ENCODE peak calls at places on chromosomes 2 and 18, in four cellular contexts. One of them, this sample, is unnamed.

GRCh38 chr2:88832256-88832991 is 141.0 kb downstream of the RPIA start:
- DNase-seq in tibial artery: no peak
- DNase-seq in type B pancreatic cell: no peak
- DNase-seq in MCF 10A: no peak
- DNase-seq in this sample: no peak

GRCh38 chr18:63206433-63207153 is 113.0 kb downstream of the BCL2 start:
- DNase-seq in MCF 10A: no peak
- DNase-seq in tibial artery: no peak
- DNase-seq in type B pancreatic cell: no peak
- DNase-seq in this sample: no peak

GRCh38 chr2:75466708-75467311 is 93.9 kb downstream of the EVA1A start:
- DNase-seq in tibial artery: no peak
- DNase-seq in type B pancreatic cell: no peak
- DNase-seq in MCF 10A: peak
- DNase-seq in this sample: no peak

GRCh38 chr18:25463726-25464125 is 111.8 kb upstream of the ZNF521 start:
- DNase-seq in type B pancreatic cell: no peak
- DNase-seq in MCF 10A: no peak
- DNase-seq in tibial artery: no peak
- DNase-seq in this sample: no peak

GRCh38 chr2:189276277-189276676 is 96.7 kb upstream of the COL5A2 start:
- DNase-seq in type B pancreatic cell: no peak
- DNase-seq in MCF 10A: peak
- DNase-seq in tibial artery: no peak
- DNase-seq in this sample: no peak

GRCh38 chr2:1482981-1483380 is 69.7 kb downstream of the TPO start:
- DNase-seq in type B pancreatic cell: no peak
- DNase-seq in MCF 10A: no peak
- DNase-seq in tibial artery: no peak
- DNase-seq in this sample: no peak

GRCh38 chr2:237432484-237433092 is 18.6 kb upstream of the COL6A3 start:
- DNase-seq in MCF 10A: peak
- DNase-seq in tibial artery: no peak
- DNase-seq in type B pancreatic cell: no peak
- DNase-seq in this sample: peak

GRCh38 chr2:195818521-195818920 is 161.5 kb downstream of the SLC39A10 start:
- DNase-seq in MCF 10A: no peak
- DNase-seq in type B pancreatic cell: no peak
- DNase-seq in tibial artery: no peak
- DNase-seq in this sample: no peak

GRCh38 chr18:58359226-58360019 is 269.5 kb downstream of the ALPK2 start:
- DNase-seq in type B pancreatic cell: no peak
- DNase-seq in tibial artery: no peak
- DNase-seq in MCF 10A: peak
- DNase-seq in this sample: no peak

GRCh38 chr2:218193716-218194115 is 23.3 kb upstream of the ARPC2 start:
- DNase-seq in tibial artery: no peak
- DNase-seq in MCF 10A: no peak
- DNase-seq in type B pancreatic cell: no peak
- DNase-seq in this sample: no peak

GRCh38 chr2:156803243-156803642 is 367.1 kb downstream of the GPD2 start:
- DNase-seq in MCF 10A: no peak
- DNase-seq in tibial artery: no peak
- DNase-seq in type B pancreatic cell: no peak
- DNase-seq in this sample: no peak

GRCh38 chr2:69168144-69168813 is 155.3 kb downstream of the ANTXR1 start:
- DNase-seq in type B pancreatic cell: no peak
- DNase-seq in MCF 10A: no peak
- DNase-seq in tibial artery: no peak
- DNase-seq in this sample: no peak

GRCh38 chr2:44388877-44389276 is 27.1 kb downstream of the CAMKMT start:
- DNase-seq in MCF 10A: no peak
- DNase-seq in type B pancreatic cell: no peak
- DNase-seq in tibial artery: no peak
- DNase-seq in this sample: no peak

GRCh38 chr2:44392338-44392943 is 30.7 kb downstream of the CAMKMT start:
- DNase-seq in type B pancreatic cell: no peak
- DNase-seq in MCF 10A: peak
- DNase-seq in tibial artery: peak
- DNase-seq in this sample: no peak

DNA sequence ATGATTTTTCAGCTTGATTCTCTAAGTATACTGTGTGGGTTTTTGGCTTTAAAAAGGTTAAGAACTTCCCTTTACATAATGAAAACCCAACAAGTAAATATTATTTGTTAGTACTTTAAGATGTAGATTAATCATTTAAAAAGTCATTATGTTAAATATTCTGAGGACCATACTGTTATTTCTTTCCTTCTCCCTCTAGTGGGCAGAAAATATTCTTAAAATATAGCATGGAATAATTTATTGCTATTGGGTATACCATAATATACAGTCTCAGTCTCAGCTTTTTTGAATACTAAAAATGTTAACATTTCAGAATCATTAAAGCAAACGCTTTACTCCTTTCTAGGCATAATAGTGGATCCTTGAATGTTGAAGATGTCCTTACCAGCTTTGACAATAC is 28.1 kb downstream of the CAMKMT start:
- DNase-seq in MCF 10A: no peak
- DNase-seq in type B pancreatic cell: no peak
- DNase-seq in tibial artery: no peak
- DNase-seq in this sample: no peak
- TF ChIP-seq CTCF in MCF 10A: no peak
- TF ChIP-seq CTCF in type B pancreatic cell: peak
- TF ChIP-seq CTCF in tibial artery: no peak
- TF ChIP-seq CTCF in this sample: peak

GRCh38 chr2:128751751-128752150 is 433.1 kb upstream of the HS6ST1 start:
- DNase-seq in tibial artery: no peak
- DNase-seq in type B pancreatic cell: no peak
- DNase-seq in MCF 10A: no peak
- DNase-seq in this sample: no peak
- TF ChIP-seq CTCF in tibial artery: no peak
- TF ChIP-seq CTCF in type B pancreatic cell: no peak
- TF ChIP-seq CTCF in MCF 10A: no peak
- TF ChIP-seq CTCF in this sample: no peak

GRCh38 chr2:150156415-150156814 is 331.1 kb downstream of the RND3 start:
- DNase-seq in tibial artery: no peak
- DNase-seq in type B pancreatic cell: no peak
- DNase-seq in MCF 10A: no peak
- DNase-seq in this sample: no peak

GRCh38 chr2:150153646-150154307 is 333.7 kb downstream of the RND3 start:
- DNase-seq in tibial artery: no peak
- DNase-seq in type B pancreatic cell: no peak
- DNase-seq in MCF 10A: no peak
- DNase-seq in this sample: no peak

GRCh38 chr2:150154308-150154797 is 333.1 kb downstream of the RND3 start:
- DNase-seq in type B pancreatic cell: no peak
- DNase-seq in MCF 10A: no peak
- DNase-seq in tibial artery: no peak
- DNase-seq in this sample: no peak

GRCh38 chr2:150159300-150159699 is 328.2 kb downstream of the RND3 start:
- DNase-seq in tibial artery: no peak
- DNase-seq in MCF 10A: no peak
- DNase-seq in type B pancreatic cell: no peak
- DNase-seq in this sample: no peak

DNA sequence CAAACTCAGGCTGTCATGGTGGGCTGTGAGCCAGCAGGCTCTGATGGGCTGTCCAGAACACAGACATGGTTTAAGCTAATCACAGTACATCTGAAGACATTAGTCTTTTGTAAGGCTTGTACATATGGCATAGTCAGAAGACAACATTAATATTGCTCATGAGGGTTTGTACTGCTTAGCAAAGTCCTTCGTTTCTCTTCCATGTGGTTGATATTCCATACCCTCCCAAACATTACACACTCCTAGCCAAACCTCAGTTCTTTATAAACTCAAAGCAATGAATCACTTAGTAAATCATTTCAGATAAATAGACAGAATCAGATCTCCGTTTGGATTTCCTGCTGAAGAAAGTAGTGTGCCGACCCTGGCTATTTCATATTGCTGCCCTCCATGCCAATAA is 330.5 kb downstream of the RND3 start:
- DNase-seq in type B pancreatic cell: no peak
- DNase-seq in MCF 10A: no peak
- DNase-seq in tibial artery: no peak
- DNase-seq in this sample: no peak
- TF ChIP-seq CTCF in type B pancreatic cell: no peak
- TF ChIP-seq CTCF in MCF 10A: no peak
- TF ChIP-seq CTCF in tibial artery: no peak
- TF ChIP-seq CTCF in this sample: no peak

GRCh38 chr2:154195644-154196221 is 324.0 kb downstream of the GALNT13 start:
- DNase-seq in MCF 10A: peak
- DNase-seq in tibial artery: no peak
- DNase-seq in type B pancreatic cell: no peak
- DNase-seq in this sample: no peak
- TF ChIP-seq CTCF in MCF 10A: no peak
- TF ChIP-seq CTCF in tibial artery: no peak
- TF ChIP-seq CTCF in type B pancreatic cell: peak
- TF ChIP-seq CTCF in this sample: no peak

GRCh38 chr2:181742908-181743722 is 62.8 kb upstream of the NEUROD1 start:
- DNase-seq in MCF 10A: peak
- DNase-seq in type B pancreatic cell: no peak
- DNase-seq in tibial artery: peak
- DNase-seq in this sample: no peak

GRCh38 chr2:181741756-181742155 is 61.4 kb upstream of the NEUROD1 start:
- DNase-seq in type B pancreatic cell: no peak
- DNase-seq in MCF 10A: no peak
- DNase-seq in tibial artery: no peak
- DNase-seq in this sample: no peak

GRCh38 chr2:181738483-181739015 is 58.2 kb upstream of the NEUROD1 start:
- DNase-seq in tibial artery: no peak
- DNase-seq in MCF 10A: no peak
- DNase-seq in type B pancreatic cell: no peak
- DNase-seq in this sample: no peak

GRCh38 chr2:181742361-181742760 is 62.0 kb upstream of the NEUROD1 start:
- DNase-seq in type B pancreatic cell: no peak
- DNase-seq in MCF 10A: no peak
- DNase-seq in tibial artery: no peak
- DNase-seq in this sample: no peak

GRCh38 chr2:181738074-181738473 is 57.8 kb upstream of the NEUROD1 start:
- DNase-seq in MCF 10A: peak
- DNase-seq in type B pancreatic cell: no peak
- DNase-seq in tibial artery: no peak
- DNase-seq in this sample: no peak
- TF ChIP-seq CTCF in MCF 10A: no peak
- TF ChIP-seq CTCF in type B pancreatic cell: peak
- TF ChIP-seq CTCF in tibial artery: no peak
- TF ChIP-seq CTCF in this sample: no peak

GRCh38 chr2:223920109-223920508 is 25.0 kb downstream of the WDFY1 start:
- DNase-seq in tibial artery: no peak
- DNase-seq in type B pancreatic cell: no peak
- DNase-seq in MCF 10A: no peak
- DNase-seq in this sample: no peak
- TF ChIP-seq CTCF in tibial artery: no peak
- TF ChIP-seq CTCF in type B pancreatic cell: peak
- TF ChIP-seq CTCF in MCF 10A: no peak
- TF ChIP-seq CTCF in this sample: no peak

DNA sequence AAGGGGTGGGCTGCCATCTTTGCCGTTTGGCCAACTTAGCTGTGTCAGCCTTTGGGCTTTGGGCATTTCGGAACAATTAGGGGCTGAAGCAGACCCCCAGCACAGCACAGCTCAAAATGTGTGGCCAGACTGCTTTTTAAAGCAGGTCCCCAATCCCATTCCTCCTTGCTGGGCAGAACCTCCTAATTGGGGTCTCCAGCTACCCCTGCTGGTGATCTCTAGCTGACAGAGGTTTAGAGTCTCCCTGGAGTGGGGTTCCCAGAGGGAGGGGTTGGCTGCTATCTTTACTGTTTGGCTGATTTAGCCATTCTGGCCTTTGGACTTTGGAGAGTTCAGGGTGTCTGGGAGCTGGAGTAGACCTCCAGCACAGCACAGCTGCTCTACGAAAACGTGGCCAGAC is 71.5 kb upstream of the LHCGR start:
- DNase-seq in type B pancreatic cell: no peak
- DNase-seq in MCF 10A: no peak
- DNase-seq in tibial artery: no peak
- DNase-seq in this sample: no peak
- TF ChIP-seq CTCF in type B pancreatic cell: no peak
- TF ChIP-seq CTCF in MCF 10A: no peak
- TF ChIP-seq CTCF in tibial artery: no peak
- TF ChIP-seq CTCF in this sample: no peak

This sample was measured in natural killer cell.